ENCODE peak calls at places on chromosomes 11 and 22, in four cellular contexts. E, P, S and X are unnamed samples.

GRCh38 chr22:38260760-38261477 is 11.9 kb downstream of the TMEM184B start:
- DNase-seq in E (no peak), S (no peak), P (no peak), X (no peak)

GRCh38 chr11:113615773-113616172 is 90.3 kb downstream of the TMPRSS5 start:
- DNase-seq in E (no peak), P (no peak), S (no peak), X (no peak)

GRCh38 chr22:27262371-27262770 is 539.2 kb downstream of the MN1 start:
- DNase-seq in S (no peak), E (peak), P (no peak), X (no peak)

GRCh38 chr11:48064306-48064705 is 83.9 kb downstream of the PTPRJ start:
- DNase-seq in P (no peak), E (no peak), S (no peak), X (no peak)

GRCh38 chr11:78787696-78788095 is 213.0 kb upstream of the NARS2 start:
- DNase-seq in E (no peak), S (no peak), P (no peak), X (no peak)

GRCh38 chr11:94544582-94544831 is 786 bp downstream of the FUT4 start:
- DNase-seq in E (no peak), S (no peak), P (no peak), X (no peak)

GRCh38 chr11:93542753-93543246 is 391 bp downstream of the SMCO4 start:
- DNase-seq in S (no peak), E (no peak), P (no peak), X (peak)

GRCh38 chr11:4063348-4063747 is 31.3 kb upstream of the RRM1 start:
- DNase-seq in S (no peak), E (no peak), P (no peak), X (no peak)

GRCh38 chr11:115760921-115761320 is 256.7 kb upstream of the CADM1 start:
- DNase-seq in E (peak), S (no peak), P (no peak), X (no peak)

GRCh38 chr11:68408512-68408911 is 52.0 kb upstream of the PPP6R3 start:
- DNase-seq in S (no peak), E (no peak), P (no peak), X (no peak)

GRCh38 chr22:42461511-42461910 is 29.3 kb upstream of the NFAM1 start:
- DNase-seq in E (no peak), S (no peak), P (no peak), X (no peak)

GRCh38 chr11:96222102-96222501 is 120.9 kb downstream of the MAML2 start:
- DNase-seq in E (no peak), P (no peak), S (no peak), X (no peak)

GRCh38 chr22:29344137-29344536 is 28.6 kb upstream of the RASL10A start:
- DNase-seq in E (no peak), P (no peak), S (no peak), X (no peak)

GRCh38 chr22:25406510-25407210 is 157.8 kb upstream of the GRK3 start:
- DNase-seq in S (no peak), E (no peak), P (peak), X (no peak)

GRCh38 chr11:124315052-124315451 is 1.3 kb upstream of the OR8D1 start:
- DNase-seq in E (no peak), S (no peak), P (no peak), X (no peak)

GRCh38 chr11:8658210-8658968 is 24.1 kb downstream of the TRIM66 start:
- DNase-seq in S (no peak), P (no peak), E (no peak), X (no peak)

GRCh38 chr11:132062541-132062940 is 692.1 kb downstream of the NTM start:
- DNase-seq in S (no peak), P (no peak), E (no peak), X (no peak)

GRCh38 chr22:31104869-31105268 is 2.5 kb downstream of the SELENOM start:
- DNase-seq in E (peak), S (peak), P (no peak), X (peak)

GRCh38 chr11:95095858-95096587 is 6.4 kb downstream of the ENDOD1 start:
- DNase-seq in S (peak), E (no peak), P (peak), X (no peak)

GRCh38 chr11:69126286-69126685 is 29.4 kb upstream of the SMIM38 start:
- DNase-seq in E (no peak), S (no peak), P (no peak), X (no peak)

GRCh38 chr11:128215238-128215882 is 372.0 kb downstream of the ETS1 start:
- DNase-seq in E (no peak), P (no peak), S (no peak), X (no peak)

GRCh38 chr11:30855383-30856006 is 269.3 kb upstream of the MPPED2 start:
- DNase-seq in S (no peak), E (no peak), P (peak), X (no peak)

GRCh38 chr11:17238377-17238776 is 30.6 kb upstream of the PIK3C2A start:
- DNase-seq in S (no peak), E (no peak), P (no peak), X (no peak)

GRCh38 chr11:125593113-125593761 is 585 bp downstream of the STT3A start:
- DNase-seq in S (peak), P (no peak), E (no peak), X (no peak)

GRCh38 chr22:43330178-43331063 is 12.8 kb downstream of the SCUBE1 start:
- DNase-seq in E (no peak), P (no peak), S (no peak), X (no peak)

GRCh38 chr11:68043029-68043348 is 4.2 kb downstream of the TCIRG1 start:
- DNase-seq in E (no peak), P (no peak), S (no peak), X (no peak)

GRCh38 chr11:63520606-63521170 is 14.8 kb downstream of the LGALS12 start:
- DNase-seq in S (no peak), P (no peak), E (no peak), X (no peak)

GRCh38 chr11:14751975-14752407 is 108.4 kb downstream of the PDE3B start:
- DNase-seq in P (no peak), E (no peak), S (no peak), X (no peak)

GRCh38 chr11:30143098-30143705 is 87.6 kb upstream of the FSHB start:
- DNase-seq in P (peak), S (peak), E (peak), X (peak)

GRCh38 chr22:36349726-36350125 is 38.0 kb downstream of the MYH9 start:
- DNase-seq in S (no peak), E (no peak), P (no peak), X (no peak)

GRCh38 chr11:41351825-41352224 is 107.6 kb downstream of the LRRC4C start:
- DNase-seq in S (no peak), P (no peak), E (no peak), X (no peak)

GRCh38 chr22:25546751-25547150 is 17.7 kb upstream of the GRK3 start:
- DNase-seq in S (no peak), P (peak), E (no peak), X (no peak)

GRCh38 chr11:75200051-75200450 is 40.5 kb upstream of the TPBGL start:
- DNase-seq in S (no peak), E (no peak), P (no peak), X (no peak)

GRCh38 chr11:122737951-122738693 is 82.6 kb downstream of the UBASH3B start:
- DNase-seq in E (no peak), P (no peak), S (no peak), X (no peak)

GRCh38 chr22:31578171-31578570 is 81.8 kb downstream of the SFI1 start:
- DNase-seq in P (no peak), S (no peak), E (no peak), X (no peak)

GRCh38 chr22:25953276-25953675 is 211.3 kb downstream of the MYO18B start:
- DNase-seq in P (no peak), E (no peak), S (no peak), X (no peak)

DNA sequence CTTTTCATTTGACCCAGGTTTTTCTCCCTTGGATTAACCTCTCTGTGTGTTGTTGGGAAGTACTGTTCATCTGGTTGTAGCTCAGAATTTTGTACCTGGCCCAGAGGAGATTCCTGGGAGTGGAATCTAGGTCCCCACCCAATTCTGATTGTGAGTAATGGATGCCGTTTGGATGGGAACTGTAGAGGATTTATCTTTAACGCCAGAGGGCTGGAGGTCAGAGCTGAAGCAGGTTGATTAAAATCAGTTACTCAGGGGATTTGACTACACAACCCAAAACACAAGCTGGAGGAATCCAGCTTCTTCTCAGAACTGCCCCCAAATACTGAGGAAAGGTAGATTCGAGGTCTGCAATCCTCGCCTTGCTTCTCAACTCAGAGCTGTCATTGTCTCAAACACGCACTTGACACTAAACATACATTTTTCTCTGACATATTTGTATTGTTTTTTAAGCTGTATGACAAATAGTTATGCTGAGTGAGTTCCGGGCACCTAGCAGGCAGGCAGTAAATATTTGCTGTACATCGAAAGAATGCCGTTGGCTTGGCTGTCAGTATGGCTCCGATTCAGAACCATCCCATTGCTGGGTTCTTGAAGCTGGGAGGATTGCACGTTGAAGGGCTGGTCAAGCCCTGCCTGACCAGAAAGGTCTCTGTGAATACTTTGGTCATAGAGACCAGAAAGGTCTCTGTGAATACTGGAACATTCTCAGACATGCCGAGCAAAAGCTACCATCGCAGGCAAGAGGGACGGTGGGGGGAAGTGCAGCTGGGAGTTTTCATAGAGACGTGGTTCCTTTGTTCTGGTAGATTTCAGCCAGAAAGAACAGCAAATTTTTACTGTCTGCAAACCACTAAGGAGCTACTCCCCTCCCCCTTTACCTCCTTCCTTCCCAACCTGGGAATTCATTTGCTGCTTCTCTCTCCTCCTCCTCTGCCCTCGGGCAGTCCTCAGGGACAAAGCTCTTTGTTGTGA is 202.0 kb upstream of the SORL1-AS1 start:
- DNase-seq in S (no peak), P (no peak), E (no peak), X (no peak)
- TF ChIP-seq CTCF in S (no peak), P (no peak), E (no peak), X (no peak)

GRCh38 chr11:35558468-35558867 is 33.1 kb upstream of the PAMR1 start:
- DNase-seq in S (no peak), E (no peak), P (no peak), X (no peak)
- TF ChIP-seq CTCF in S (no peak), E (no peak), P (no peak), X (no peak)

GRCh38 chr22:17486313-17486712 is 77.0 kb upstream of the SLC25A18 start:
- DNase-seq in E (no peak), S (no peak), P (no peak), X (no peak)
- TF ChIP-seq CTCF in E (no peak), S (no peak), P (no peak), X (no peak)

GRCh38 chr11:61814958-61815789 is 1.6 kb downstream of the FADS1 start:
- DNase-seq in E (peak), P (peak), S (peak), X (peak)

GRCh38 chr11:61817471-61818202 is 834 bp upstream of the FADS1 start:
- DNase-seq in E (no peak), S (no peak), P (no peak), X (no peak)

GRCh38 chr11:61816736-61817455 is at the start of gene FADS1:
- DNase-seq in P (peak), S (peak), E (peak), X (peak)

GRCh38 chr11:61814242-61814957 is 2.4 kb downstream of the FADS1 start:
- DNase-seq in E (no peak), P (peak), S (peak), X (no peak)

GRCh38 chr11:61815790-61816735 is 740 bp downstream of the FADS1 start:
- DNase-seq in P (peak), S (peak), E (peak), X (peak)
- TF ChIP-seq CTCF in P (peak), S (no peak), E (no peak), X (no peak)

GRCh38 chr22:45831394-45831793 is 145.6 kb downstream of the WNT7B start:
- DNase-seq in S (no peak), P (no peak), E (no peak), X (no peak)
- TF ChIP-seq CTCF in S (peak), P (no peak), E (no peak), X (no peak)

GRCh38 chr11:66489636-66490035 is 9.4 kb downstream of the DPP3 start:
- DNase-seq in P (no peak), S (no peak), E (no peak), X (no peak)

GRCh38 chr11:66488957-66489356 is 8.7 kb downstream of the DPP3 start:
- DNase-seq in E (no peak), S (no peak), P (no peak), X (no peak)

GRCh38 chr11:66492161-66492865 is 12.1 kb downstream of the DPP3 start:
- DNase-seq in E (no peak), S (no peak), P (no peak), X (no peak)

GRCh38 chr11:66493124-66493523 is 12.9 kb downstream of the DPP3 start:
- DNase-seq in E (no peak), S (no peak), P (no peak), X (no peak)

GRCh38 chr11:66491315-66491935 is 11.2 kb downstream of the DPP3 start:
- DNase-seq in E (peak), S (no peak), P (no peak), X (no peak)
- TF ChIP-seq CTCF in E (peak), S (no peak), P (peak), X (peak)

DNA sequence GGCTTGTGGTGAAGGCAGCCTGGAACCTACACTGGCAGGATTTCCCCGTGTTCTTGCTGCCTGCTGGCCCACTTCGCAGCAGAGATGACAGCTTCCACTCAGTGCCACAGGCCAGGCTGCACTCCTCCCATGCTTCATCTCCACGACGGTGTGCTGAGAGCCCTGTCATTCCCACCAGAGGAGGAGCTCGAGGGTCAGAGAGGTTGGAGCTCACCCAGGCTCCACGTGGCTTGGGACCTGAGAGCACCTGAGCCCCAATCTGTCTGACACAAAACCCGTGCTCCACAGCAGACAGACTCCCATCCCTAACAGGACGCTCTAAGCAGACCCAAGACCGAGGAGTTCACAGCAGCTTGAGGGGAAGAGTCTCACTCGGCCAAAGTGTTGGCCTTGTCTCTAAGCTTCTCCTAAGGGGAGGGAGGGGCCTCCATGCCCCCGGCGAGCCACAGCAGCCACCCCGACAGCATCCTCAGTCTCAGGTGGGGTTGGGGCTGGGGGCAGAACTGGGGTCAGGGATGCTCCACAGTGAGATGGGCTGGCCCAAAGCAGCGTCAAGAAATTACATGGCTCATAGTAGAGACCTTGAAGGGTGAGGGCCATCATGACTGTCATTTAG is 10.7 kb downstream of the LRFN4 start:
- DNase-seq in P (no peak), E (no peak), S (no peak), X (no peak)
- TF ChIP-seq CTCF in P (no peak), E (no peak), S (peak), X (no peak)

DNA sequence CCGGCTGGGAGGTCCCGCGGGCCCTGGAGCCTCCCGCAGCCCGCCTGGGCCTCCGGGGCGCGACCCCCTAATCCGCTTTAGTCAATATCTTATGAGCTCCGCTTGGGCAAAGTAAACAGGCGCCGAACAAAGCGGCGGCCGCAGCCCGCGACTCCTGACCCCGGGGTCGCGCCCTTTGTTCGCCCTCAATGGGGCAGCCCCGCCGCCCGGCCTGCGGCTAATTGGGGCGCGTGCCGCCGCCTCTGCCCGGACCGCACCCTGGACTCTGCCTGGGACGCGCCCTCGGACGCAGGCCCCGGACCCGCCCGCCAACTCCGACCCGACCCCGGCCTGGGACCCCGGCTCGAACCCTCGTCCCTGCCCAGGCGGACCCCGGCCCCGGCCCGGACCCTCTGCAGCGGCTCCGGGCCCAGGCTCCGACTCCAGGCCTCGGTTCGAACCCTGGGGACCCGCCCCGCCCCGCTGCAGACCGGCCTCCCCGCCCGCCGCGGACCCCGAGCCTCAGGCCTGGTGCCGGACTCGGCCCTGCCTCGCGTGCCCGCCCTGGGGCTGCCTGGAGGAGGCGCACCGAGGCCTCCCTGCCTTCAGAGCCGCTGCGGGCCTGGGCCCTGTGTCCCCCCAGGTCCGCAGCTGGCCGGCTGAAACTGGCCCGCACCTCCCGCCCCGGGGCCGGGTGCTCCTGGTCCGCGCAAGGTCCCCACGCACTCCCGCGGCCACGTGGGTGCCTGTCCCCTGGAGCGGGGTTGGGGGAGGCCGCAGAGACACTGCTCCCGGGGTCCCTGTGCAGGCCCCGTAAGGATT is 84.7 kb upstream of the WNT7B start:
- DNase-seq in S (no peak), E (no peak), P (no peak), X (no peak)
- TF ChIP-seq CTCF in S (no peak), E (no peak), P (no peak), X (no peak)

DNA sequence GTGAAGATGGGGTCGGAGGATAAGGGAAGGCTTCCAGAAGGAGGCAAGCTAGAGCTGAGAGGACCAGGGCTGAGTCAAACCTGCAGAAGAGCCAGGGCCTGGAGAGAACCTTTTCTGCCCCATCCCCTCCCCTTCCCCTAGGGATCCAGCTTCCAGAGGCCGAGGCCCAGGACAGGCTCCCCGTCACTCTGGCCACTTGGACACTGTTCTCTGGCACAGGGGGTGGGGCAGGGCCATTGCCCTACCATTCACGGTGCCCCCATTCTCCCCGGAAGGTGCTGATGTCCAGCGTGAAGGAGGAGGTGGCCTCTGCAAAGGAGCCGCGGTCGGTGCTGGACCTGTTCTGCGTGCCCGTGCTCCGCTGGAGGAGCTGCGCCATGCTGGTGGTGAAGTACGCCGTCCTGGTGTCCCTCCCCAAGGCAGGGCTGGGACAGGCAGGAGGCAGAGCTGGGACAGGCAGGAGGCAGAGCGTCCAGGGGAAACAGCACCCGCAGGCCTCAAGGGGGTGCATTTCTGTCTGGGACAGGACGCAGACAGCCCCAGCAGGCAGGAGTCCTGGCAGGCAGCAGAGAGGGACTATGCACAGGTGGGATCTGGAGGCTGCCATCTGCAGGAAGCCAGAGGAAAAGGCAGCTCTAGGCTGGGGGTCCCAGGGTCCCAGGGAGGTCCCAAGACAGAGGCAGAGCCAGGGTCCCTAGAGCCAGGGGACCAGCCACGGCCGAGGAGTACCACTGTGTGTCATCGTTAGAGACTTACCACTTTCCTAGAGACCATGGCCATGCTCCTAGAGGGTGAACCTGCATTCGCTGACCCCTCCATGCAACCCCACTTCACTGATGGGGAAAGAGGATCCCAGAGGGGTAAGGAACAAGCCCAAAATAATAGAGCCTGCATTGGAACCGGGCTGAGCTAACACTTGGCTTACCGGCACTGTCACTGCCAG is 25.8 kb upstream of the SLC22A12 start:
- DNase-seq in S (no peak), E (no peak), P (peak), X (no peak)
- TF ChIP-seq CTCF in S (no peak), E (no peak), P (peak), X (peak)